ENCODE peak calls at places on chromosome 1, in seven cellular contexts. V is IMR-90, B is HFF-Myc, Z is fibroblast of lung, Q is tibial nerve, U is fibroblast of pulmonary artery, G is lower lobe of right lung. Y is an unnamed sample.

GRCh38 chr1:233075045-233075444 is 124.6 kb downstream of the NTPCR start:
- DNase-seq in V (peak), Z (peak), B (peak), U (peak), G (no peak), Q (no peak), Y (no peak)

GRCh38 chr1:27142464-27142863 is 12.5 kb downstream of the SLC9A1 start:
- DNase-seq in Z (no peak), V (no peak), U (no peak), B (no peak), G (no peak), Q (no peak), Y (no peak)

GRCh38 chr1:172497230-172497629 is 35.7 kb upstream of the SUCO start:
- DNase-seq in Q (no peak), G (peak), U (peak), Z (peak), B (no peak), V (peak), Y (no peak)

GRCh38 chr1:22888320-22889075 is 84.2 kb downstream of the LACTBL1 start:
- DNase-seq in V (peak), U (peak), Z (peak), G (no peak), B (no peak), Q (no peak), Y (no peak)

GRCh38 chr1:176515310-176515709 is 52.3 kb downstream of the PAPPA2 start:
- DNase-seq in G (no peak), Q (no peak), Z (peak), V (peak), U (peak), B (no peak), Y (no peak)

GRCh38 chr1:46202975-46203737 is at the start of gene LURAP1:
- DNase-seq in Q (peak), V (peak), G (peak), B (peak), U (peak), Z (peak), Y (peak)

GRCh38 chr1:109837852-109838570 is 72.6 kb upstream of the CSF1 start:
- DNase-seq in U (no peak), G (no peak), Z (no peak), V (no peak), Q (no peak), B (no peak), Y (no peak)

GRCh38 chr1:21641967-21642366 is 27.2 kb downstream of the RAP1GAP start:
- DNase-seq in U (no peak), B (no peak), V (no peak), Q (no peak), Z (no peak), G (no peak), Y (no peak)

GRCh38 chr1:92996131-92996463 is 34.8 kb upstream of the DIPK1A start:
- DNase-seq in B (no peak), Z (no peak), V (no peak), G (no peak), U (no peak), Q (no peak), Y (no peak)

GRCh38 chr1:196400478-196401453 is 207.5 kb downstream of the KCNT2 start:
- DNase-seq in V (peak), G (no peak), Z (peak), B (peak), Q (peak), U (peak), Y (no peak)

GRCh38 chr1:51768971-51769601 is 109.4 kb downstream of the NRDC start:
- DNase-seq in Z (peak), G (no peak), V (peak), Q (no peak), B (peak), U (peak), Y (no peak)

GRCh38 chr1:65527211-65527610 is 106.7 kb downstream of the LEPR start:
- DNase-seq in Q (no peak), U (peak), Z (peak), V (peak), G (no peak), B (no peak), Y (no peak)

GRCh38 chr1:150562384-150563339 is 13.5 kb downstream of the ADAMTSL4 start:
- DNase-seq in G (no peak), Q (no peak), U (no peak), V (no peak), Z (no peak), B (no peak), Y (no peak)

GRCh38 chr1:115069186-115069585 is 20.1 kb downstream of the TSPAN2 start:
- DNase-seq in Q (no peak), G (no peak), U (no peak), V (peak), B (no peak), Z (peak), Y (no peak)

GRCh38 chr1:229203030-229203751 is 67.7 kb upstream of the RAB4A start:
- DNase-seq in G (no peak), Z (peak), B (peak), U (peak), V (peak), Q (no peak), Y (no peak)

GRCh38 chr1:183285746-183286145 is 99.7 kb downstream of the LAMC2 start:
- DNase-seq in U (no peak), Z (no peak), V (no peak), B (no peak), G (no peak), Q (no peak), Y (no peak)

GRCh38 chr1:24299901-24300300 is 19.3 kb upstream of the GRHL3 start:
- DNase-seq in U (no peak), G (no peak), V (no peak), B (no peak), Z (no peak), Q (no peak), Y (no peak)

GRCh38 chr1:229101475-229101874 is 169.4 kb upstream of the RAB4A start:
- DNase-seq in Z (no peak), V (no peak), U (no peak), Q (no peak), G (no peak), B (no peak), Y (no peak)

GRCh38 chr1:69523032-69523431 is 44.7 kb upstream of the LRRC7 start:
- DNase-seq in G (no peak), V (peak), B (peak), U (peak), Q (no peak), Z (peak), Y (no peak)

GRCh38 chr1:71093938-71094337 is 13.1 kb upstream of the ZRANB2 start:
- DNase-seq in U (peak), B (no peak), Z (peak), G (no peak), Q (no peak), V (peak), Y (no peak)

GRCh38 chr1:179825798-179826460 is 51.7 kb downstream of the TOR1AIP2 start:
- DNase-seq in U (no peak), B (no peak), V (no peak), Z (no peak), G (no peak), Q (no peak), Y (no peak)

DNA sequence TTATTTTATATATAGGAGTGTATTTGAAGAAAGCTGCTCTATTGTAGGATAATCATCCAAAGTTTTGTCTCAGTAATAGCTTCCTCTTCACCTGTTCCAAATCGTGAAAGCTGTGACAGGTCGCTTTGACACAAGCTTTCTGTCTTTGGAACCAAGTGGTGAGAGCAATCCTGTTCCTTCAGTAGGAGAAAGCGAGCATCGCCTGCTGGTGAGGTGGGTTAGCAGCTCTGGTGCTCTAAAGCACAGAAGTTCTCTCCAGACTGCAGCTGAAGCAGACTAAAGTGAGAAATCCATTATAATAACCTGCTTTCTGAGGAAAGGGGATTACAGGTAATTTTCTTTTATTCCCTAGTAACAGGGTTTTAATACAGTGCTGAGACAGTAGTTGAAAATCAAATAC is 803.8 kb downstream of the ADGRL2 start:
- DNase-seq in U (no peak), B (no peak), V (no peak), Q (no peak), Z (no peak), G (no peak), Y (no peak)
- H3K4me3 ChIP-seq in U (no peak), B (no peak), V (no peak), Q (no peak), Z (no peak), G (no peak), Y (no peak)

DNA sequence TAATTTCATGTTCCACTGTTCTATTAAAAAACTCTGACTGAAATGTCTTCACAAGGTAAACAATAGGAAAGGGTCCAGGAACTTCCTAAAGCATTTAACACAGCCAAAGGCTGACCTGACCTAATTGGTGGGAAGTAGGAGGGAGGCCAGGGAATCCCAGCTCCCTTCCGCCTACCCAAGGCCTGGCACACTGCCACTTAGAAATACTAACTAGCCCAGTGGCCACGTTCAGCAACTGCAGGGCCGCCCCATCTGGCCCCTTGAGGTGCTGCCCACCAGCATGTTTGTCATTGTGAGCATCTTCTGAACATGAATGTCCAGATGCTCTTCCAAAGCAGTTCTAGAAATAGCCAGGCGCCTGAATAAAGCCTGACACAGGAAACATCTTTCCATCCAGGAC is 44.7 kb upstream of the BCL9 start:
- DNase-seq in G (no peak), Z (peak), V (peak), Q (peak), U (peak), B (no peak), Y (peak)
- TF ChIP-seq CTCF in G (peak), Z (peak), V (peak), Q (no peak), U (peak), B (peak), Y (no peak)

GRCh38 chr1:225762444-225762843 is 15.2 kb upstream of the SRP9 start:
- DNase-seq in Q (no peak), U (peak), B (no peak), Z (peak), G (no peak), V (peak), Y (no peak)
- H3K4me3 ChIP-seq in Q (no peak), U (no peak), B (no peak), Z (no peak), G (no peak), V (no peak), Y (no peak)

GRCh38 chr1:17212009-17212408 is 7.1 kb downstream of the PADI1 start:
- DNase-seq in G (no peak), Q (no peak), Z (no peak), B (no peak), U (no peak), V (no peak), Y (no peak)
- TF ChIP-seq CTCF in G (no peak), Q (no peak), Z (no peak), B (no peak), U (no peak), V (no peak), Y (no peak)

GRCh38 chr1:112666917-112667316 is 7.5 kb upstream of the MOV10 start:
- DNase-seq in V (no peak), Q (no peak), U (no peak), Z (no peak), G (no peak), B (no peak), Y (no peak)
- H3K4me3 ChIP-seq in V (no peak), Q (no peak), U (no peak), Z (no peak), G (no peak), B (no peak), Y (no peak)

DNA sequence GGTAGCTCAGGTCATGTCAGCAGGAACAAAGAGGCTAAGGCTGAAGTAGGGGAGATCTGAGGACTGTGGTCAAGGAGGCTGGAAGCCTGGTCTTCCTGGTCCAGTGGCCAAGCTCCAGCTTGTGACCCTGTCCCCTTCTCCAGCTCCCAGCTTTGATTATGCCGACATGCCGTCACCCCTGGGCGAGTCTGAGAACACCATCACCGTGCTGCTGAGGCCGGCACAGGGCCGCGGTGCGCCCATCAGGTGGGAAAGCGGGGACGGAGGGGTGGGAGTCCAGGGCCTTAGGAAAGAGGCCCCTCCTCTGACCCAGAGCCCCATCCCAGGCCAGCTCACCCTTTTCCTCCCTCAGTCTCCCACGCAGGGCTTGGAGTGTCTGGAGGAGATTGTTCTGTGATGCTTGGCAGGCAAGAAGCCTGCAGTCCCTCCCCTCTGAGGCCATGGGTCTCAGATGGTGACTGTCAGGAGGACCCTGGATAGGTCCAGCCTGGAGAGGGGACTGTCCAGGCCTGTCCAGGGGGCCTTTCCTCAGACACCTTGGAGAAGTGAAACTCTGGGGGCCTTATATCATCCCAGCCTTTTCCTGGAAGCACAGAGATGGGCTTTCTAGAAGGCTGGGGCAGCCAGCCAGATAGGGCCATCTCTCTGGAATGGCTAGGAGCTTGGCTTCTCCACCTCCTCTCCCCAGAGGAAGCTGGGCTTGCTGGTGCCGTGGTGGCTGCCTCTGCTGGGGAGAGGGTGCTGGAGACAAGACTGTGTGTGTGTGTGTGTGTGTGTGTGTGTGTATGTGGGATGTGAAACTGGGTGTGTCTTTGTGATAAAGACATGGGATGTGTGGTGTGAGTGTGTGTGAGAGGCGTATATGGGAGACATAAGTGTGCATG is 43.8 kb downstream of the PTPRU start:
- DNase-seq in G (no peak), Q (no peak), V (peak), B (no peak), Z (peak), U (peak), Y (no peak)
- TF ChIP-seq CTCF in G (no peak), Q (no peak), V (no peak), B (no peak), Z (no peak), U (no peak), Y (no peak)

GRCh38 chr1:97919568-97920261 is 1.1 kb downstream of the DPYD start:
- DNase-seq in B (no peak), Z (peak), G (no peak), V (peak), U (peak), Q (no peak), Y (no peak)

GRCh38 chr1:97918961-97919360 is 1.9 kb downstream of the DPYD start:
- DNase-seq in U (no peak), G (no peak), V (no peak), Z (no peak), Q (no peak), B (no peak), Y (no peak)

GRCh38 chr1:97920832-97921571 is at the start of gene DPYD:
- DNase-seq in Q (peak), G (peak), U (peak), B (peak), V (peak), Z (peak), Y (peak)

GRCh38 chr1:97925161-97925560 is 4.3 kb upstream of the DPYD start:
- DNase-seq in B (no peak), G (no peak), Q (no peak), V (no peak), U (no peak), Z (no peak), Y (no peak)

DNA sequence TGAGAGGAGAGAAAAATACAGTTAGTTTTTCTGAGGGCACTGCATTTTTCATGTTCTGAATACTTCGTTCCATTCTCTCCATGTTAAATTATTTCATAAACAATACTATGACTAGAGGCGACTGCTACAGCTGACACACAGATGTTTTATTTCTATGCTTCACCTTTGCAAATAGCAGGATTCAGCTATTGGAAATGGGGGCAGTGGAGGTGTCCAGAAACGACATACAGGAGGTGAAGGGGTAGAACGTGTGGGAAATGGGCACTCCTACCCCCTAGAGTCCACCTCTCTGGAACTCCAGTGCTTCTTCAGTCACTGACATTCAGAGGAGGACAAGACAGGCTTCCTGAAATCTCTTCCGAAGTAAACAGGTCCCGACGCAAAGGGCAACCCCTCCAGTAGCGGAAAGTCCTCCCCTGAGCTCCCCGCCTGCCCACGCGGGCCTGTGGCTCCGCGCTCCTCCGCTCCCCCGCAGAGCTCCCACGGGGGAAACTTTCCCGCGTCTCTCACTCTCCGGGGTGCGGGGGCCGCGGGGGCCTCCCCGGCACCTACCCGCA is 481 bp downstream of the DPYD start:
- DNase-seq in Z (peak), G (no peak), U (peak), Q (no peak), B (no peak), V (peak), Y (no peak)
- H3K4me3 ChIP-seq in Z (peak), G (peak), U (peak), Q (peak), B (peak), V (peak), Y (peak)

DNA sequence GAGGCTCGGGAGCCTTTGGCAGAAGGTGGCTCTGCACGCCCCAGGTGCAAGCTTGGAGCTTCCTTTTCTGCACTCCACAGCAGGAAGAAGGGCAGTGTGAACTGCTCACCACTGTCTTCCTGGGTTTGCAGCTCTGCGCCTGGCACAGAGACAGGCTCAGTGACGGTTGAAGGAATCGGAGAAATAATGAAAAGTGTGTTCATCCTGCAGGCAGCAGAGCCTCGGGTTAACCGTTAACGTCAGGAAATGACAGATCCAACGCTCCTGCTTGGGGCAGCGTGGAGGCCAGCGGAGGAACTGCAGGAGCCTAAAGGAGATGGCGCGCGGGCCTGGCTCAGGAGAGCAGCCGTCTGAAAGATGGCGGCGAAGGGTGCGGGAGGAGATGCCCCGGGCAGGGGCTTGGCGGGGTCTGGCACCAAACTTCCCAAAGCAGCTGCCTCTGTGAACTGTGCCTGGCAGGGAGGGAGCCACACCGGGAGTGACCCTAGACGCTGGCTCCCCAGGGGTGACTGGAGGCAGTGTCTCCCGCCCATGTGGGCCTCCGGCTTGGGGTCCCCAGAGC is 10.9 kb upstream of the SAMD11 start:
- DNase-seq in Z (peak), Q (no peak), B (no peak), U (peak), G (peak), V (no peak), Y (no peak)
- TF ChIP-seq CTCF in Z (peak), Q (no peak), B (no peak), U (peak), G (no peak), V (no peak), Y (no peak)

GRCh38 chr1:6248161-6248776 is 4.3 kb downstream of the HES3 start:
- DNase-seq in U (no peak), G (no peak), Q (no peak), V (no peak), Z (no peak), B (no peak), Y (no peak)

GRCh38 chr1:6249732-6250689 is 6.0 kb downstream of the HES3 start:
- DNase-seq in Z (no peak), V (no peak), B (no peak), G (no peak), U (no peak), Q (no peak), Y (no peak)

GRCh38 chr1:6247651-6248050 is 3.7 kb downstream of the HES3 start:
- DNase-seq in U (no peak), B (no peak), V (no peak), Z (no peak), G (no peak), Q (no peak), Y (no peak)

GRCh38 chr1:6251233-6251632 is 7.3 kb downstream of the HES3 start:
- DNase-seq in V (no peak), G (no peak), U (no peak), Z (no peak), Q (no peak), B (no peak), Y (no peak)

DNA sequence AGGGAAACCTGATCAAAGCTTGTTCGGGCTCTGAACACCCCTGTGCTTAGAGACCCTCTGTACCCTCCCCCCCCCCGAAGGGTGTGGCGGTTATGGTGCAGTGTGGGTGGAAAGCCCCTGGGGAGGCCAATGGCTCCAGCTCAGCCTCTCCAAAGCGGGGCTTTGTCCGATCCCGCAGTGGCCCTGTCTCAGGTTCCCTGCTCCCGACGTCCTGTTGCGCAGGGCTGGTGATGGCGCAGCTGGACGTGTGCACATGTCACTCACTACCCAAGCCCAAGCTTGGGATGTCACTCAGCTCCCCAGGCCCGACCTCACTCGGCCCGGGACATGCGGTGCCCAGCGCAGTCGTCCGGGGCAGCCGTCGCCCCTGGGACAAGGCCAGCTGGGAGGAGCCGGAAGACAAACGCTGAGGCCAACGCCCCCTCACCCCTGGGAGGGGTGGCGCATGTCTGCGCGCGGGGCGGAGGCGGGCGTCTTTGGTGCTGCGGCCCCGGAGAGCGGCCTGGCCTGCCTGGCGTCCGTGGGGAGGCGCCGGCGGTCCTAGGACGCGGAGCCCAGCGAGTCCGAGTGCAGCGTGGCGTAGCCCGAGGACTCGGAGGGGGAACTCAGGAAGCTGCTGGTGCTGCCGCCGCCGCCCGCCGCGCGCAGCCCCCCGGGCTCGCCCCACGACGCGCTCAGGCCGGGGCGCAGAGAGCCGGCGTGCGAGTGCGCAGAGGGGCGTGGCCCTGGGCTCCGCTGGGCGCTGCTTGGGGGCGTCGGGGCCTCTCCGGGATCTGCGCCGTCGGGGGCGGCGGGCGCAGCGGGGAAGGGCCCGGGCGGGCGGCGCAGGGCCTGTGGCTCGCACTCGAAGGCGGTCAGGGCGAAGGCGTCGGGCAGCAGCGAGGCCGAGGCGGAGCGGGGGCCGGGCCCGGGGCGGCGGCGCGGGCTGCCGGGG is 5.1 kb downstream of the HES3 start:
- DNase-seq in B (no peak), U (no peak), G (no peak), Z (peak), V (no peak), Q (no peak), Y (no peak)
- H3K4me3 ChIP-seq in B (no peak), U (no peak), G (peak), Z (peak), V (no peak), Q (no peak), Y (no peak)